ENCODE peak calls at places on chromosome X, in five cellular contexts. Q is A549, W is GM12878, L is K562, B is HepG2. E is an unnamed sample.

GRCh38 chrX:68177542-68177941 is 255.8 kb downstream of the OPHN1 start:
- DNase-seq in Q (no peak), W (no peak), L (peak), B (no peak), E (no peak)

GRCh38 chrX:153659268-153659667 is 12.3 kb downstream of the DUSP9 start:
- DNase-seq in Q (no peak), B (no peak), W (no peak), L (no peak), E (no peak)

GRCh38 chrX:119729408-119730201 is 28.8 kb upstream of the SOWAHD start:
- DNase-seq in L (peak), Q (peak), W (peak), B (peak), E (peak)

GRCh38 chrX:19673334-19674040 is 158.2 kb upstream of the MAP3K15 start:
- DNase-seq in B (peak), Q (peak), L (no peak), W (no peak), E (no peak)

GRCh38 chrX:153407736-153408135 is 3.5 kb upstream of the ZFP92 start:
- DNase-seq in Q (no peak), B (no peak), W (no peak), L (peak), E (no peak)

GRCh38 chrX:112945796-112946195 is 105.2 kb upstream of the AMOT start:
- DNase-seq in B (no peak), Q (no peak), W (no peak), L (no peak), E (no peak)

GRCh38 chrX:137051978-137052640 is 18.3 kb upstream of the GPR101 start:
- DNase-seq in B (peak), W (peak), L (peak), Q (peak), E (peak)

GRCh38 chrX:136206916-136207315 is 44.3 kb downstream of the MAP7D3 start:
- DNase-seq in B (no peak), W (no peak), L (no peak), Q (no peak), E (no peak)

GRCh38 chrX:147476008-147476407 is 435.7 kb upstream of the FMR1 start:
- DNase-seq in L (peak), B (peak), Q (peak), W (no peak), E (peak)

GRCh38 chrX:131139072-131139471 is 80.9 kb downstream of the ARHGAP36 start:
- DNase-seq in W (no peak), Q (no peak), B (no peak), L (no peak), E (no peak)

GRCh38 chrX:17291998-17292658 is 82.9 kb upstream of the NHS start:
- DNase-seq in B (no peak), L (no peak), Q (no peak), W (no peak), E (no peak)

GRCh38 chrX:49273181-49273727 is 3.7 kb downstream of the PPP1R3F start:
- DNase-seq in Q (no peak), W (no peak), B (no peak), L (no peak), E (no peak)

GRCh38 chrX:54076903-54077302 is 32.6 kb upstream of the PHF8 start:
- DNase-seq in L (no peak), Q (peak), B (no peak), W (no peak), E (no peak)

GRCh38 chrX:67780694-67781109 is 236.9 kb downstream of the AR start:
- DNase-seq in B (no peak), Q (peak), L (peak), W (no peak), E (no peak)

GRCh38 chrX:150364347-150365050 is 1.4 kb downstream of the MAMLD1 start:
- DNase-seq in L (no peak), Q (peak), W (no peak), B (no peak), E (peak)

GRCh38 chrX:152907084-152907651 is 9.3 kb downstream of the ZNF185 start:
- DNase-seq in W (no peak), B (no peak), L (peak), Q (no peak), E (peak)

GRCh38 chrX:7542566-7542965 is 300.4 kb upstream of the VCX start:
- DNase-seq in W (no peak), B (no peak), Q (no peak), L (no peak), E (no peak)

GRCh38 chrX:39728025-39728424 is 369.7 kb downstream of the BCOR start:
- DNase-seq in W (no peak), Q (no peak), B (no peak), L (no peak), E (peak)

GRCh38 chrX:130097507-130098201 is 12.6 kb downstream of the ELF4 start:
- DNase-seq in W (no peak), L (no peak), B (peak), Q (no peak), E (peak)

GRCh38 chrX:1686642-1687041 is 71.8 kb downstream of the ASMT start:
- DNase-seq in Q (no peak), L (no peak), B (no peak), W (no peak), E (no peak)

GRCh38 chrX:55593756-55594257 is 29.4 kb upstream of the FOXR2 start:
- DNase-seq in Q (no peak), B (no peak), L (no peak), W (no peak), E (peak)

GRCh38 chrX:132165005-132165404 is 37.2 kb upstream of the FRMD7 start:
- DNase-seq in B (no peak), L (no peak), W (no peak), Q (no peak), E (no peak)

GRCh38 chrX:27132851-27133250 is 330.3 kb downstream of the PPP4R3C start:
- DNase-seq in W (no peak), L (no peak), Q (no peak), B (no peak), E (no peak)

GRCh38 chrX:114615765-114616164 is 31.9 kb downstream of the HTR2C start:
- DNase-seq in Q (no peak), L (no peak), B (no peak), W (no peak), E (no peak)

GRCh38 chrX:17869580-17869979 is 8.5 kb upstream of the RAI2 start:
- DNase-seq in B (no peak), Q (no peak), L (no peak), W (no peak), E (no peak)

GRCh38 chrX:30317308-30317707 is 8.1 kb upstream of the NR0B1 start:
- DNase-seq in L (peak), Q (no peak), B (no peak), W (no peak), E (no peak)

GRCh38 chrX:8044861-8045434 is 117.7 kb upstream of the PNPLA4 start:
- DNase-seq in B (no peak), L (no peak), W (no peak), Q (no peak), E (no peak)

GRCh38 chrX:78387364-78387763 is 60.0 kb upstream of the CYSLTR1 start:
- DNase-seq in Q (no peak), B (no peak), W (no peak), L (no peak), E (no peak)

GRCh38 chrX:131677655-131678628 is 134.1 kb downstream of the OR13H1 start:
- DNase-seq in Q (peak), L (peak), W (no peak), B (peak), E (peak)

GRCh38 chrX:112867570-112867969 is 26.9 kb upstream of the AMOT start:
- DNase-seq in B (no peak), L (no peak), W (no peak), Q (no peak), E (no peak)

GRCh38 chrX:74343327-74343969 is 39.5 kb downstream of the ZCCHC13 start:
- DNase-seq in B (no peak), W (no peak), Q (no peak), L (peak), E (no peak)

GRCh38 chrX:144732588-144732987 is 514.7 kb upstream of the SPANXN1 start:
- DNase-seq in Q (no peak), W (no peak), B (no peak), L (no peak), E (no peak)

GRCh38 chrX:155767101-155767878 is 113.9 kb upstream of the VAMP7 start:
- DNase-seq in Q (peak), L (peak), W (peak), B (no peak), E (peak)

GRCh38 chrX:155766321-155766720 is 114.8 kb upstream of the VAMP7 start:
- DNase-seq in B (no peak), W (no peak), Q (no peak), L (no peak), E (no peak)

DNA sequence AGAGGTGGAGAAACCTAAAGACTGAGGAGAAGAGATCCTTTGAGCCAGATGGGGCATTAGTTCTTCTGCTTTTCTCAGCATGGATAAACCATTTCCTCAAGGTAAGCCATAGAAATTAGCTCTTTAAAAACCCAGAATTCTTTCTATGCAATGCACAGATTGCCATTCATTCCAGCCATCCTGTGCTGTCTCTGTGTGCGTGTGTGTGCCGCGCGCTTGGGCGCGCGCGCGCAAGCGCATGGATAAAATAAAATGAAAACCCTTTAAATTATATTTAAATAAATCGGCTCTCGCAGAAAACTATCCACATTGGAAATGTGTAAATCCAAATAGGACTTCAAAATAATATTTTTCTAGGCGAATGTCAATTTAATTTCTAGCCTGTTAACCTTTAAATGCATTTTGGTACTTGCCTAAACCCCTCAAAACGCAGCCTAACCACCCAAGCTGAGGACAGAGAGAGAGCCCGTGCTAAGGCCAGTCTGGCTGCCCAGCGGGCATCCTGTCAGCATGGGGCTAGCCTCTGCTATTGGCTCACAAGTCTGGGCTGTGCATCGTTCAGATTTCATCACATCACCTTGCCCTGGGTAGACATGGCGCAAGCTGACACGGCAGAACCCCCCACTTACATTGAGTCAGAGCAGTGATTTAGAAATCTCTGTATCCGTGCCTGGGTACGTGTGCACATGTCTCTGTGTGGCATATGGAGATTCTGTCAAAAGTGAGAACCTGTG is 112.9 kb upstream of the VAMP7 start:
- DNase-seq in B (no peak), W (no peak), Q (peak), L (no peak), E (peak)
- TF ChIP-seq SMC3 in B (no peak), W (no peak), Q (no peak), L (no peak), E (no peak)

GRCh38 chrX:71637253-71637618 is 18.9 kb upstream of the CXCR3 start:
- DNase-seq in B (no peak), L (no peak), W (no peak), Q (no peak), E (no peak)
- TF ChIP-seq MAX in B (no peak), L (no peak), W (no peak), Q (no peak), E (no peak)

GRCh38 chrX:101595739-101596419 is 21.9 kb downstream of the ARMCX6 start:
- DNase-seq in W (peak), B (peak), L (peak), Q (peak), E (peak)
- TF ChIP-seq SMC3 in W (peak), B (no peak), L (peak), Q (peak), E (peak)

GRCh38 chrX:69541959-69542358 is 37.8 kb downstream of the NALF2 start:
- DNase-seq in B (no peak), W (no peak), Q (no peak), L (no peak), E (no peak)

GRCh38 chrX:69546978-69547377 is 42.9 kb downstream of the NALF2 start:
- DNase-seq in B (no peak), W (no peak), L (no peak), Q (no peak), E (no peak)

GRCh38 chrX:69546417-69546816 is 42.3 kb downstream of the NALF2 start:
- DNase-seq in L (no peak), W (no peak), B (peak), Q (no peak), E (no peak)

GRCh38 chrX:69539437-69539836 is 35.3 kb downstream of the NALF2 start:
- DNase-seq in Q (no peak), W (no peak), B (no peak), L (no peak), E (no peak)

DNA sequence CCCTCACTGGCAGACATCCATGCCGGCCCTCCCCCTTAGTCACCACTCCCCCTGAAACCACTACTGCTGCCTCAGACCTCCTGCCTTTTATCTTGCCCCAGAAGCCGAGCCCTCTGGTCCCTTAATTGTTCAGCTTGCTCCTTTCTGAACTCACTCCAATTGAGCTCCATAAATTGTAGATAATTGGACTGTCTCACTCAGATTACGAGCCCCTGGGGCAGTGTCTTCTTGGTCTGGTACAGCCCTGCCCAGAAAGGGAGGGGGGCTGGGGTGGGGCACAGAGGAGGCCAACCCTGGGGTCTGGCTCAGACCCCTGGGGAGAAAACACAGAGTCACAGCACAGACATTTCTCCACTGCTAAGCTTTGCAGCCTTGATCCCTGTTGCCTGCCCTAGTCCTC is 39.4 kb downstream of the NALF2 start:
- DNase-seq in L (no peak), Q (no peak), B (no peak), W (no peak), E (peak)
- TF ChIP-seq MAX in L (no peak), Q (no peak), B (no peak), W (no peak), E (no peak)

GRCh38 chrX:72169008-72169728 is 12.4 kb upstream of the PIN4 start:
- DNase-seq in W (no peak), L (peak), B (no peak), Q (no peak), E (no peak)
- TF ChIP-seq SMC3 in W (no peak), L (no peak), B (no peak), Q (no peak), E (no peak)

GRCh38 chrX:47572773-47573333 is 9.4 kb upstream of the TIMP1 start:
- DNase-seq in W (no peak), B (no peak), L (peak), Q (no peak), E (no peak)
- TF ChIP-seq MAX in W (no peak), B (no peak), L (no peak), Q (no peak), E (no peak)

GRCh38 chrX:10187421-10187820 is 30.6 kb downstream of the CLCN4 start:
- DNase-seq in B (no peak), L (no peak), Q (no peak), W (no peak), E (no peak)

GRCh38 chrX:10186355-10186754 is 29.6 kb downstream of the CLCN4 start:
- DNase-seq in Q (no peak), L (no peak), B (no peak), W (no peak), E (no peak)

GRCh38 chrX:10193587-10193986 is 36.8 kb downstream of the CLCN4 start:
- DNase-seq in Q (no peak), L (no peak), B (no peak), W (no peak), E (no peak)

GRCh38 chrX:10189317-10190268 is 32.8 kb downstream of the CLCN4 start:
- DNase-seq in B (peak), Q (peak), L (peak), W (no peak), E (peak)

GRCh38 chrX:10190367-10190766 is 33.6 kb downstream of the CLCN4 start:
- DNase-seq in B (peak), W (no peak), Q (peak), L (peak), E (peak)
- TF ChIP-seq SMC3 in B (peak), W (peak), Q (peak), L (peak), E (peak)

GRCh38 chrX:267771-268261 is 13.4 kb upstream of the PLCXD1 start:
- DNase-seq in W (no peak), Q (no peak), B (no peak), L (no peak), E (no peak)

GRCh38 chrX:261858-262390 is 19.3 kb upstream of the PLCXD1 start:
- DNase-seq in Q (no peak), L (no peak), B (no peak), W (no peak), E (no peak)

GRCh38 chrX:262391-262909 is 18.7 kb upstream of the PLCXD1 start:
- DNase-seq in L (no peak), Q (peak), W (no peak), B (peak), E (no peak)

GRCh38 chrX:265502-265901 is 15.7 kb upstream of the PLCXD1 start:
- DNase-seq in W (no peak), Q (no peak), B (no peak), L (no peak), E (no peak)

DNA sequence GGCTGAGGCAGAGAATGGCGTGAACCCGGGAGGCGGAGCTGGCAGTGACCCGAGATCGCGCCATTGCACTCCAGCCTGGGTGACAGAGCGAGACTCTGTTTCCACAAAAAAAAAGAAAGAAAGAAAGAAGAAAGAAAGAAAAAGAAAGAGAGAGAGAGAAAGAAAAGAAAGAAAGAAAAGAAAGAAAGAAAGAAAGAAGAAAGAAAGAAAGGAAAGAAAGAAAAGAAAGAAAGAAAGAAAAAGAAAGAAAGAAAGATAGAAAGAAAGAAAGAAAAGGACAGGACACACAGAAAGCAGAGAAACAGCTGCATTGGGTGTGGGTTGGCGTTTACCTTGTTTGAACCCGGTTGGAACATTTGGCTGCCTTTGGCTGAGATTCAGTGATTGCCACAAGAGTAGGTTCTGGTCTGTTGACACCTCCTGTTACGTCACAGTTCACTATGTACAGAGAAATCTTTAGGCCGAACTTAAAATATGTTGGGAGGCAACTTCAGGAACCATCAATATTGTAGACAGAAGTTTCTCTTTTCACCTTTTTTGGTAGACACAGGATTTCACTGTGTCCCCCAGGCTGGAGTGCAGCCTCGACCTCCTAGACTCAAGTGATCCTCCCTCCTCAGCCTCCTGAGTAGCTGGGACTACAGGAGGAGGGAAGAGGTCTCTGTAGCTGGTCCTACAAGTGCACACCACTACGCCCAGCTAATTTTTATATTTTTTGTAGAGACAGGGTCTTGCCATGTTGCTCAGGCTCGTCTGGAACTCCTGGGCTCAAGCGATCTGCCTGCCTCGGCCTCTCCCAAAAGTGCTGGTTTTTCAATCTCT is 16.3 kb upstream of the PLCXD1 start:
- DNase-seq in Q (peak), L (no peak), W (no peak), B (peak), E (no peak)
- TF ChIP-seq MAX in Q (no peak), L (no peak), W (no peak), B (no peak), E (no peak)

E was measured in SK-N-SH.